ENCODE peak calls at places on chromosomes 16 and 17, in five cellular contexts. One of them, this sample, is unnamed.

GRCh38 chr16:33059206-33059605 is 134.8 kb upstream of the TP53TG3C start:
- DNase-seq in activated T-helper 1 cell treated with anti-CD3 and anti-CD28 coated beads, Interleukin-2, amount 50 U/mL, for 16 hours: no peak
- DNase-seq in CD8-positive, alpha-beta T cell: peak
- DNase-seq in posterior cingulate gyrus: no peak
- DNase-seq in neural crest cell: no peak
- DNase-seq in this sample: no peak

GRCh38 chr17:44258811-44259351 is 9.1 kb downstream of the SLC4A1 start:
- DNase-seq in activated T-helper 1 cell treated with anti-CD3 and anti-CD28 coated beads, Interleukin-2, amount 50 U/mL, for 16 hours: no peak
- DNase-seq in CD8-positive, alpha-beta T cell: no peak
- DNase-seq in posterior cingulate gyrus: no peak
- DNase-seq in neural crest cell: no peak
- DNase-seq in this sample: no peak

GRCh38 chr17:72735602-72736001 is 356.9 kb downstream of the SLC39A11 start:
- DNase-seq in activated T-helper 1 cell treated with anti-CD3 and anti-CD28 coated beads, Interleukin-2, amount 50 U/mL, for 16 hours: no peak
- DNase-seq in CD8-positive, alpha-beta T cell: no peak
- DNase-seq in posterior cingulate gyrus: no peak
- DNase-seq in neural crest cell: no peak
- DNase-seq in this sample: no peak

GRCh38 chr16:85174871-85175723 is 62.8 kb upstream of the CIBAR2 start:
- DNase-seq in activated T-helper 1 cell treated with anti-CD3 and anti-CD28 coated beads, Interleukin-2, amount 50 U/mL, for 16 hours: no peak
- DNase-seq in CD8-positive, alpha-beta T cell: peak
- DNase-seq in posterior cingulate gyrus: no peak
- DNase-seq in neural crest cell: no peak
- DNase-seq in this sample: no peak

GRCh38 chr17:56478836-56479447 is 114.6 kb upstream of the NOG start:
- DNase-seq in activated T-helper 1 cell treated with anti-CD3 and anti-CD28 coated beads, Interleukin-2, amount 50 U/mL, for 16 hours: no peak
- DNase-seq in CD8-positive, alpha-beta T cell: no peak
- DNase-seq in posterior cingulate gyrus: no peak
- DNase-seq in neural crest cell: no peak
- DNase-seq in this sample: no peak

GRCh38 chr16:68436581-68436980 is 11.7 kb downstream of the SMPD3 start:
- DNase-seq in activated T-helper 1 cell treated with anti-CD3 and anti-CD28 coated beads, Interleukin-2, amount 50 U/mL, for 16 hours: no peak
- DNase-seq in CD8-positive, alpha-beta T cell: no peak
- DNase-seq in posterior cingulate gyrus: no peak
- DNase-seq in neural crest cell: no peak
- DNase-seq in this sample: no peak

GRCh38 chr16:17544785-17545184 is 74.0 kb upstream of the XYLT1 start:
- DNase-seq in activated T-helper 1 cell treated with anti-CD3 and anti-CD28 coated beads, Interleukin-2, amount 50 U/mL, for 16 hours: no peak
- DNase-seq in CD8-positive, alpha-beta T cell: no peak
- DNase-seq in posterior cingulate gyrus: no peak
- DNase-seq in neural crest cell: peak
- DNase-seq in this sample: no peak

GRCh38 chr17:72519598-72519936 is 398.7 kb downstream of the SOX9 start:
- DNase-seq in activated T-helper 1 cell treated with anti-CD3 and anti-CD28 coated beads, Interleukin-2, amount 50 U/mL, for 16 hours: no peak
- DNase-seq in CD8-positive, alpha-beta T cell: no peak
- DNase-seq in posterior cingulate gyrus: no peak
- DNase-seq in neural crest cell: no peak
- DNase-seq in this sample: no peak

GRCh38 chr17:64056269-64057005 is 36.0 kb upstream of the ICAM2 start:
- DNase-seq in activated T-helper 1 cell treated with anti-CD3 and anti-CD28 coated beads, Interleukin-2, amount 50 U/mL, for 16 hours: no peak
- DNase-seq in CD8-positive, alpha-beta T cell: no peak
- DNase-seq in posterior cingulate gyrus: no peak
- DNase-seq in neural crest cell: no peak
- DNase-seq in this sample: no peak

GRCh38 chr17:37698132-37698615 is 46.7 kb downstream of the HNF1B start:
- DNase-seq in activated T-helper 1 cell treated with anti-CD3 and anti-CD28 coated beads, Interleukin-2, amount 50 U/mL, for 16 hours: no peak
- DNase-seq in CD8-positive, alpha-beta T cell: no peak
- DNase-seq in posterior cingulate gyrus: no peak
- DNase-seq in neural crest cell: no peak
- DNase-seq in this sample: no peak

GRCh38 chr16:15607700-15608396 is 35.1 kb downstream of the MARF1 start:
- DNase-seq in activated T-helper 1 cell treated with anti-CD3 and anti-CD28 coated beads, Interleukin-2, amount 50 U/mL, for 16 hours: no peak
- DNase-seq in CD8-positive, alpha-beta T cell: no peak
- DNase-seq in posterior cingulate gyrus: no peak
- DNase-seq in neural crest cell: no peak
- DNase-seq in this sample: no peak

GRCh38 chr17:35046740-35047283 is 16.7 kb downstream of the RFFL start:
- DNase-seq in activated T-helper 1 cell treated with anti-CD3 and anti-CD28 coated beads, Interleukin-2, amount 50 U/mL, for 16 hours: peak
- DNase-seq in CD8-positive, alpha-beta T cell: peak
- DNase-seq in posterior cingulate gyrus: no peak
- DNase-seq in neural crest cell: no peak
- DNase-seq in this sample: no peak

GRCh38 chr17:28912281-28912937 is 9.5 kb upstream of the DHRS13 start:
- DNase-seq in activated T-helper 1 cell treated with anti-CD3 and anti-CD28 coated beads, Interleukin-2, amount 50 U/mL, for 16 hours: no peak
- DNase-seq in CD8-positive, alpha-beta T cell: peak
- DNase-seq in posterior cingulate gyrus: no peak
- DNase-seq in neural crest cell: no peak
- DNase-seq in this sample: no peak

GRCh38 chr17:9002610-9003354 is 18.5 kb upstream of the NTN1 start:
- DNase-seq in activated T-helper 1 cell treated with anti-CD3 and anti-CD28 coated beads, Interleukin-2, amount 50 U/mL, for 16 hours: no peak
- DNase-seq in CD8-positive, alpha-beta T cell: no peak
- DNase-seq in posterior cingulate gyrus: no peak
- DNase-seq in neural crest cell: peak
- DNase-seq in this sample: no peak